ENCODE peak calls at places on chromosomes 1 and 21, in ten cellular contexts. W is small intestine; Z is fibroblast of lung; K is CD8-positive, alpha-beta memory T cell; U is BE2C; J is tibial artery; F is A549; B is psoas muscle; Q is breast epithelium; E is adipocyte. O is an unnamed sample.

GRCh38 chr1:192783793-192784192 is 25.0 kb upstream of the RGS2 start:
- DNase-seq in W (no peak), Z (no peak), K (no peak), U (no peak), J (no peak), F (no peak), B (no peak), Q (no peak), E (no peak), O (no peak)

GRCh38 chr1:32540589-32540988 is 1.4 kb downstream of the ZBTB8A start:
- DNase-seq in W (no peak), Z (no peak), K (no peak), U (no peak), J (peak; percentile 1), F (no peak), B (no peak), Q (no peak), E (no peak), O (no peak)

GRCh38 chr1:12276225-12276624 is 46.4 kb downstream of the VPS13D start:
- DNase-seq in W (peak; percentile 60), Z (peak; percentile 19), K (no peak), U (no peak), J (no peak), F (peak; percentile 38), B (no peak), Q (no peak), E (no peak), O (no peak)

GRCh38 chr1:236239186-236239585 is 42.6 kb downstream of the ERO1B start:
- DNase-seq in W (no peak), Z (no peak), K (no peak), U (no peak), J (no peak), F (no peak), B (no peak), Q (no peak), E (no peak), O (no peak)

GRCh38 chr1:155307247-155307740 is 1.4 kb upstream of the FDPS start:
- DNase-seq in W (no peak), Z (peak; percentile 38), K (no peak), U (no peak), J (no peak), F (no peak), B (no peak), Q (no peak), E (peak; percentile 40), O (no peak)

GRCh38 chr21:21174676-21175075 is 176.5 kb downstream of the NCAM2 start:
- DNase-seq in W (no peak), Z (no peak), K (no peak), U (no peak), J (no peak), F (no peak), B (no peak), Q (no peak), E (no peak), O (no peak)

GRCh38 chr1:29548091-29548490 is 311.8 kb downstream of the PTPRU start:
- DNase-seq in W (no peak), Z (no peak), K (no peak), U (no peak), J (peak; percentile 38), F (no peak), B (no peak), Q (no peak), E (no peak), O (no peak)

GRCh38 chr1:118136511-118136937 is 48.5 kb downstream of the SPAG17 start:
- DNase-seq in W (no peak), Z (peak; percentile 88), K (no peak), U (no peak), J (no peak), F (no peak), B (no peak), Q (no peak), E (peak; percentile 71), O (no peak)

GRCh38 chr1:150409504-150410362 is 45.8 kb downstream of the RPRD2 start:
- DNase-seq in W (peak; percentile 48), Z (no peak), K (no peak), U (no peak), J (no peak), F (no peak), B (no peak), Q (no peak), E (no peak), O (peak; percentile 76)

GRCh38 chr1:51088474-51088873 is 13.6 kb upstream of the C1orf185 start:
- DNase-seq in W (no peak), Z (no peak), K (no peak), U (no peak), J (no peak), F (no peak), B (no peak), Q (no peak), E (peak; percentile 10), O (no peak)

GRCh38 chr1:108852541-108852940 is 4.4 kb downstream of the AKNAD1 start:
- DNase-seq in W (no peak), Z (no peak), K (no peak), U (no peak), J (no peak), F (no peak), B (no peak), Q (no peak), E (no peak), O (no peak)
- H3K4me3 ChIP-seq in W (no peak overlapping the region), Z (no peak overlapping the region), K (no peak overlapping the region), U (no peak overlapping the region), J (no peak overlapping the region), F (no peak overlapping the region), B (no peak overlapping the region), Q (no peak overlapping the region), E (peak overlapping the region; percentile 55), O (no peak overlapping the region)

DNA sequence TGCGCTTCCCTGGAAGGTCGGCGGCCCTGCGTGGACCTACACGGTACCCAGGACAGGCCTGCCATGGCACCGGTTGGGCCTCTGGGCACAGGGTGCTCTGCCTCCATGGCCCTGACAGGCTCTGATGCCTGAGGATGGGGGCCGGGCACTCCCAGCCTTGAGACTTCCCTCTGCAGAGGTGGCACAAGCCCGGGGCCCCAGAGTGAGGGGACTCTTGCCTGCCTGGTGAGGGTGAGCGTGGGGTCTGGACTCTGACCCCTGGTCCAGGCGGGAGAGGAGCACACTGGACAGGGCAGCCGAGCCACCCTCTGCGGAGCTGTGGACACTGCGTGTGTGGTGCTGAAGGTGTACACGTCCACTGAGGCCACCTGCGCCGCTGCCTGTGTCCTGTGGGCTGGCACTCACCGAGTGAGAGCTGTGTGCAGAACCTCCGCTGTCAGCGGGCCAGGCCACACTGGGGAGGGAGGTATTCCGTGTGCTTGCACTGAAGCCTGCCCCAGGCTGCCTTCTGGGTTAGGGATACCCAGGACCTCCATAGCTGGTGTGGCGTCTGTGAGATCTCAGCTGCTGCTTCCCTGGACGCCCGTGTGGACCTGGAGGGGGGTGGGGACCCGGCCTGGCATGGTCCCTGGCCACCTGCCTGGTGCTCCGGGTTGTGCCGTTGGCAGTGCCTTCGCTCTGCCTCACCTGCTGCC is 10.4 kb downstream of the SKI start:
- DNase-seq in W (no peak), Z (no peak), K (no peak), U (no peak), J (no peak), F (no peak), B (no peak), Q (no peak), E (no peak), O (no peak)
- H3K4me1 ChIP-seq in W (peaks cover 40% of the 10 kb centered on the region), Z (peaks cover 32% of the 10 kb centered on the region), K (peaks cover 94% of the 10 kb centered on the region), U (peaks cover 9% of the 10 kb centered on the region), J (peaks cover 98% of the 10 kb centered on the region), F (peaks cover 33% of the 10 kb centered on the region), B (peaks cover 77% of the 10 kb centered on the region), Q (peaks cover 51% of the 10 kb centered on the region), E (peaks cover 86% of the 10 kb centered on the region), O (peaks cover 79% of the 10 kb centered on the region)

DNA sequence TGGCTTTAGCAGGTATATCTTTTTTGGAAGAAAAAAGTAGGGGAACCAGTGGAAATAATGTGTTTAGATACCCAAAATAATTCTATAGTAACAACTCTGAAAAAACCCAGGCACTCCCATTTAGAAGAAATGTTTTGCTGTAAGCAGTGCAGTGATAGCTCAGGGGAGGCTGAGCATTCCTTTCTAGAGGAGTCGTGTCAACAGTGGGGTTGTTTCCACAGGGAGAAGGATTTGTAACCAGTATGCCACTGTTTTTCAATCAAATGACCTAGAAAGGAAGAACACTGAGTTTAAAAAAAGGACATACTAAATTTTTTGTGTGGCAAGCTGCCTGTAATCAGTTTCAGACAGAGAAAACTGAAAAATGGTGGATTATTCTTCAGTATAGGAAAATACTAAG is 2.4 kb downstream of the PGD start:
- DNase-seq in W (no peak), Z (peak; percentile 27), K (no peak), U (no peak), J (no peak), F (no peak), B (no peak), Q (no peak), E (peak; percentile 60), O (no peak)
- H3K4me3 ChIP-seq in W (no peak overlapping the region), Z (peak overlapping the region; percentile 94), K (no peak overlapping the region), U (no peak overlapping the region), J (no peak overlapping the region), F (peak overlapping the region; percentile 89), B (no peak overlapping the region), Q (no peak overlapping the region), E (peak overlapping the region; percentile 87), O (no peak overlapping the region)

GRCh38 chr1:232557096-232557495 is 72.8 kb downstream of the SIPA1L2 start:
- DNase-seq in W (peak; percentile 63), Z (no peak), K (no peak), U (no peak), J (no peak), F (no peak), B (no peak), Q (no peak), E (no peak), O (no peak)

GRCh38 chr1:232556336-232556735 is 73.6 kb downstream of the SIPA1L2 start:
- DNase-seq in W (no peak), Z (no peak), K (no peak), U (no peak), J (no peak), F (no peak), B (no peak), Q (no peak), E (no peak), O (no peak)

GRCh38 chr1:232558974-232559373 is 71.0 kb downstream of the SIPA1L2 start:
- DNase-seq in W (no peak), Z (no peak), K (no peak), U (no peak), J (no peak), F (no peak), B (no peak), Q (no peak), E (no peak), O (no peak)

GRCh38 chr1:232555581-232556189 is 74.2 kb downstream of the SIPA1L2 start:
- DNase-seq in W (no peak), Z (peak; percentile 52), K (no peak), U (no peak), J (no peak), F (no peak), B (no peak), Q (no peak), E (no peak), O (no peak)

DNA sequence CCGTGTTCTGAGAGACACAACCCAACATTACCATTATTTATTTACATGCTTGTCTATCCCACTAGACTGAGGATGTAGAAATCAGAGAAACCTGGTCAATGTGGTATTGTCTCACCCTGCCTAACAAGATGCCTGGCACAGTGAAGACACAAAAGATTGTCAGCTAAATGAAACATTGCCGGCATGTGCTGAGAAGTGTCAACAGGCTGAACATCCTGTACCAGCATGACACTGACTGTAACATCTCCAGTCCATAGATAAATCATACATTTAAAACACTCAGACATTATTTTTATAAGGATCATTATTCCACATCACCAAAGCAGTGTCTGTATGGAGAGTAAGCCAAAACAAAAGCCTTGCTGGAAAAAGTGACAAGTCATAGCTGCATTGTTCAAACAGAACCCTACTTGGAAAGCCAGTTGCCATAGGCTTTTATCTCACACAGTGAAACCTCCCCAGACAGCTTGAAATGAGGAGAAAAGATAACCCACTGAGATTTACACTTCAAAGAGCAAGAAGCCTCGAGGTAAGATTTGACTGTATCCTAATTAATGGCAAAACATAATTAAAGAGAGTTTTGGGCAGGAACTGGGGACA is 72.2 kb downstream of the SIPA1L2 start:
- DNase-seq in W (no peak), Z (no peak), K (no peak), U (no peak), J (no peak), F (no peak), B (no peak), Q (no peak), E (no peak), O (no peak)
- H3K4me1 ChIP-seq in W (no peaks in the 10 kb centered on the region), Z (no peaks in the 10 kb centered on the region), K (no peaks in the 10 kb centered on the region), U (peaks cover 40% of the 10 kb centered on the region), J (peaks cover 24% of the 10 kb centered on the region), F (peaks cover 31% of the 10 kb centered on the region), B (peaks cover 55% of the 10 kb centered on the region), Q (peaks cover 4% of the 10 kb centered on the region), E (peaks cover 9% of the 10 kb centered on the region), O (peaks cover 21% of the 10 kb centered on the region)